ENCODE peak calls at places on chromosomes 5 and 9, in seven cellular contexts. One of them, this sample, is unnamed. For H3K4me1, the result is how much of the 10 kb centered on the place peaks cover.

GRCh38 chr5:145473032-145473642 is 362.0 kb downstream of the PRELID2 start:
- DNase-seq in stomach: no peak
- DNase-seq in breast epithelium: no peak
- DNase-seq in IMR-90: peak
- DNase-seq in body of pancreas: no peak
- DNase-seq in uterus: no peak
- DNase-seq in prostate gland: no peak
- DNase-seq in this sample: no peak

GRCh38 chr9:26260238-26260637 is 582.0 kb upstream of the TUSC1 start:
- DNase-seq in IMR-90: peak
- DNase-seq in uterus: no peak
- DNase-seq in breast epithelium: no peak
- DNase-seq in body of pancreas: no peak
- DNase-seq in prostate gland: no peak
- DNase-seq in stomach: no peak
- DNase-seq in this sample: no peak

GRCh38 chr9:129398901-129399300 is 220.8 kb upstream of the IER5L start:
- DNase-seq in uterus: peak
- DNase-seq in stomach: no peak
- DNase-seq in body of pancreas: no peak
- DNase-seq in breast epithelium: no peak
- DNase-seq in IMR-90: no peak
- DNase-seq in prostate gland: no peak
- DNase-seq in this sample: no peak

GRCh38 chr9:93587651-93588347 is 11.4 kb downstream of the PHF2 start:
- DNase-seq in body of pancreas: no peak
- DNase-seq in stomach: no peak
- DNase-seq in breast epithelium: peak
- DNase-seq in prostate gland: no peak
- DNase-seq in uterus: no peak
- DNase-seq in IMR-90: no peak
- DNase-seq in this sample: no peak

GRCh38 chr5:149902177-149902576 is 42.4 kb downstream of the PDE6A start:
- DNase-seq in body of pancreas: no peak
- DNase-seq in IMR-90: no peak
- DNase-seq in stomach: no peak
- DNase-seq in prostate gland: no peak
- DNase-seq in uterus: no peak
- DNase-seq in breast epithelium: no peak
- DNase-seq in this sample: no peak

GRCh38 chr9:115847245-115847644 is 306.3 kb upstream of the PAPPA start:
- DNase-seq in breast epithelium: no peak
- DNase-seq in stomach: no peak
- DNase-seq in body of pancreas: no peak
- DNase-seq in IMR-90: peak
- DNase-seq in prostate gland: no peak
- DNase-seq in uterus: no peak
- DNase-seq in this sample: no peak

GRCh38 chr9:89771205-89771604 is 166.4 kb downstream of the GADD45G start:
- DNase-seq in body of pancreas: no peak
- DNase-seq in prostate gland: no peak
- DNase-seq in stomach: no peak
- DNase-seq in uterus: no peak
- DNase-seq in IMR-90: no peak
- DNase-seq in breast epithelium: no peak
- DNase-seq in this sample: no peak

GRCh38 chr9:126861707-126862460 is 1.4 kb downstream of the ZBTB34 start:
- DNase-seq in breast epithelium: no peak
- DNase-seq in prostate gland: no peak
- DNase-seq in body of pancreas: no peak
- DNase-seq in stomach: no peak
- DNase-seq in IMR-90: peak
- DNase-seq in uterus: no peak
- DNase-seq in this sample: no peak

GRCh38 chr5:6545770-6546690 is 86.8 kb downstream of the NSUN2 start:
- DNase-seq in stomach: no peak
- DNase-seq in breast epithelium: peak
- DNase-seq in prostate gland: no peak
- DNase-seq in IMR-90: no peak
- DNase-seq in uterus: no peak
- DNase-seq in body of pancreas: no peak
- DNase-seq in this sample: peak

GRCh38 chr9:7103382-7104170 is 345.8 kb downstream of the KDM4C start:
- DNase-seq in prostate gland: no peak
- DNase-seq in breast epithelium: no peak
- DNase-seq in stomach: no peak
- DNase-seq in IMR-90: peak
- DNase-seq in uterus: no peak
- DNase-seq in body of pancreas: no peak
- DNase-seq in this sample: peak

GRCh38 chr5:134029156-134029555 is 24.4 kb upstream of the VDAC1 start:
- DNase-seq in prostate gland: no peak
- DNase-seq in IMR-90: peak
- DNase-seq in breast epithelium: no peak
- DNase-seq in stomach: no peak
- DNase-seq in uterus: no peak
- DNase-seq in body of pancreas: no peak
- DNase-seq in this sample: no peak

GRCh38 chr9:132020272-132020671 is 59.4 kb downstream of the MED27 start:
- DNase-seq in uterus: no peak
- DNase-seq in breast epithelium: no peak
- DNase-seq in prostate gland: no peak
- DNase-seq in stomach: no peak
- DNase-seq in IMR-90: no peak
- DNase-seq in body of pancreas: no peak
- DNase-seq in this sample: no peak

GRCh38 chr5:94832685-94833084 is 214.2 kb downstream of the SLF1 start:
- DNase-seq in uterus: no peak
- DNase-seq in prostate gland: no peak
- DNase-seq in stomach: no peak
- DNase-seq in breast epithelium: no peak
- DNase-seq in IMR-90: no peak
- DNase-seq in body of pancreas: no peak
- DNase-seq in this sample: no peak

GRCh38 chr5:455806-456205 is 12.8 kb downstream of the EXOC3 start:
- DNase-seq in uterus: peak
- DNase-seq in prostate gland: no peak
- DNase-seq in body of pancreas: no peak
- DNase-seq in stomach: no peak
- DNase-seq in IMR-90: no peak
- DNase-seq in breast epithelium: no peak
- DNase-seq in this sample: no peak

GRCh38 chr5:160213537-160213936 is 15.8 kb upstream of the FABP6 start:
- DNase-seq in breast epithelium: no peak
- DNase-seq in body of pancreas: no peak
- DNase-seq in uterus: no peak
- DNase-seq in IMR-90: peak
- DNase-seq in prostate gland: no peak
- DNase-seq in stomach: no peak
- DNase-seq in this sample: no peak

GRCh38 chr5:79641414-79641813 is 29.2 kb downstream of the TENT2 start:
- DNase-seq in uterus: no peak
- DNase-seq in stomach: no peak
- DNase-seq in prostate gland: no peak
- DNase-seq in body of pancreas: no peak
- DNase-seq in breast epithelium: no peak
- DNase-seq in IMR-90: no peak
- DNase-seq in this sample: no peak

GRCh38 chr9:32550046-32550608 is 2.0 kb upstream of the SMIM27 start:
- DNase-seq in prostate gland: no peak
- DNase-seq in IMR-90: peak
- DNase-seq in breast epithelium: no peak
- DNase-seq in uterus: no peak
- DNase-seq in stomach: no peak
- DNase-seq in body of pancreas: no peak
- DNase-seq in this sample: no peak

GRCh38 chr5:126403156-126403555 is 20.1 kb upstream of the GRAMD2B start:
- DNase-seq in uterus: no peak
- DNase-seq in stomach: no peak
- DNase-seq in IMR-90: no peak
- DNase-seq in prostate gland: no peak
- DNase-seq in body of pancreas: no peak
- DNase-seq in breast epithelium: no peak
- DNase-seq in this sample: no peak
- H3K27ac ChIP-seq in uterus: peak
- H3K27ac ChIP-seq in stomach: no peak
- H3K27ac ChIP-seq in IMR-90: no peak
- H3K27ac ChIP-seq in prostate gland: no peak
- H3K27ac ChIP-seq in body of pancreas: no peak
- H3K27ac ChIP-seq in breast epithelium: peak
- H3K27ac ChIP-seq in this sample: peak

GRCh38 chr5:163505475-163506457 is at the start of gene MAT2B:
- DNase-seq in prostate gland: peak
- DNase-seq in IMR-90: peak
- DNase-seq in uterus: peak
- DNase-seq in breast epithelium: peak
- DNase-seq in body of pancreas: peak
- DNase-seq in stomach: peak
- DNase-seq in this sample: peak

GRCh38 chr5:163506726-163507125 is 1.3 kb downstream of the MAT2B start:
- DNase-seq in stomach: no peak
- DNase-seq in body of pancreas: no peak
- DNase-seq in breast epithelium: no peak
- DNase-seq in prostate gland: no peak
- DNase-seq in IMR-90: peak
- DNase-seq in uterus: no peak
- DNase-seq in this sample: no peak

GRCh38 chr5:163508753-163509152 is 3.3 kb downstream of the MAT2B start:
- DNase-seq in prostate gland: no peak
- DNase-seq in IMR-90: no peak
- DNase-seq in body of pancreas: no peak
- DNase-seq in stomach: no peak
- DNase-seq in breast epithelium: no peak
- DNase-seq in uterus: no peak
- DNase-seq in this sample: no peak

GRCh38 chr5:163505049-163505474 is 357 bp upstream of the MAT2B start:
- DNase-seq in IMR-90: no peak
- DNase-seq in uterus: no peak
- DNase-seq in prostate gland: no peak
- DNase-seq in breast epithelium: no peak
- DNase-seq in body of pancreas: no peak
- DNase-seq in stomach: no peak
- DNase-seq in this sample: no peak

DNA sequence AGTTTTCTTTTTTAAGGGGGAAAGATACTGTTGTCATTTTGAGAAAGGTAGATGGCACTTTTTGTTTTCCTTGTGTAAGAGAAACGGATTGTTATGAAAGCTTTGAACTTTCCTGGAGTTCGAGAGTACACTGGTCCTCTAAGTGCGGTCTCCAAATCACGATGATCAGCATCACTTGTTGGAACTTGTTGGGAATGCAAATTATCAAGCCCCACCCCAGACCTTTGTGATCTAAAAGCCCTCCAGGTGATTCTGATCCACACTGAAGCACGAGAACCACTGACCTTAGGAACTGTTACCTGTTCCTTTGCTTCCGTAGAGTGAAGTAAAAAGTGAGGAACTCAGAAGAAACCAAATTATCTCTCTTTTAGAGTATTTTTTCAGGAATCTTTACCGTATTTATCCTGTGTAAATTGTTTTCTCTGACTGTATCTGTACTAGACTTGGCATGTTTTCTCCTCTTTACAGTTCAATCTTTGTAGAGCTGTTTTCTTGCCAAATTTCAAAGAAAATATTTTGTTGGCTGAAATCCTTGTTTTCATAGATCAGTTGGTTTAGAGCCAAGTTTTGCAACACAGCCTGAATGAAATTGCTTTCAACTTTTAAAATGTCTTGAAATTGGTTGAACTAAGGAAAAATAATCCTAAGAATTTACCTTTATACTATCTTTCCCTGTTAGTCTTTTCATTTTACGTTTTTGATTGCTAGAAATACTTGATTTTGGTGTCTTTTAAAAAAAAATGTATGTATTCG is 4.0 kb downstream of the MAT2B start:
- DNase-seq in prostate gland: peak
- DNase-seq in stomach: peak
- DNase-seq in uterus: no peak
- DNase-seq in body of pancreas: no peak
- DNase-seq in breast epithelium: peak
- DNase-seq in IMR-90: peak
- DNase-seq in this sample: peak
- H3K4me1 ChIP-seq in prostate gland: under half
- H3K4me1 ChIP-seq in stomach: under half
- H3K4me1 ChIP-seq in uterus: under half
- H3K4me1 ChIP-seq in body of pancreas: under half
- H3K4me1 ChIP-seq in breast epithelium: under half
- H3K4me1 ChIP-seq in IMR-90: under half
- H3K4me1 ChIP-seq in this sample: half or more

GRCh38 chr9:98255578-98256296 is at the start of gene TBC1D2:
- DNase-seq in uterus: peak
- DNase-seq in breast epithelium: peak
- DNase-seq in body of pancreas: peak
- DNase-seq in prostate gland: peak
- DNase-seq in stomach: peak
- DNase-seq in IMR-90: peak
- DNase-seq in this sample: peak
- TF ChIP-seq POLR2A in uterus: peak
- TF ChIP-seq POLR2A in breast epithelium: no peak
- TF ChIP-seq POLR2A in body of pancreas: peak
- TF ChIP-seq POLR2A in prostate gland: peak
- TF ChIP-seq POLR2A in stomach: no peak
- TF ChIP-seq POLR2A in IMR-90: no peak
- TF ChIP-seq POLR2A in this sample: peak

GRCh38 chr9:77418226-77418625 is 229.9 kb downstream of the GNA14 start:
- DNase-seq in prostate gland: no peak
- DNase-seq in IMR-90: no peak
- DNase-seq in breast epithelium: no peak
- DNase-seq in stomach: no peak
- DNase-seq in body of pancreas: no peak
- DNase-seq in uterus: no peak
- DNase-seq in this sample: no peak

GRCh38 chr9:77420641-77421040 is 227.5 kb downstream of the GNA14 start:
- DNase-seq in uterus: no peak
- DNase-seq in body of pancreas: no peak
- DNase-seq in prostate gland: no peak
- DNase-seq in stomach: no peak
- DNase-seq in IMR-90: no peak
- DNase-seq in breast epithelium: no peak
- DNase-seq in this sample: no peak

GRCh38 chr9:77422969-77423368 is 225.2 kb downstream of the GNA14 start:
- DNase-seq in body of pancreas: no peak
- DNase-seq in breast epithelium: no peak
- DNase-seq in IMR-90: no peak
- DNase-seq in prostate gland: no peak
- DNase-seq in uterus: no peak
- DNase-seq in stomach: no peak
- DNase-seq in this sample: no peak

GRCh38 chr9:77421506-77422265 is 226.4 kb downstream of the GNA14 start:
- DNase-seq in IMR-90: peak
- DNase-seq in prostate gland: no peak
- DNase-seq in breast epithelium: no peak
- DNase-seq in stomach: no peak
- DNase-seq in body of pancreas: no peak
- DNase-seq in uterus: no peak
- DNase-seq in this sample: no peak

DNA sequence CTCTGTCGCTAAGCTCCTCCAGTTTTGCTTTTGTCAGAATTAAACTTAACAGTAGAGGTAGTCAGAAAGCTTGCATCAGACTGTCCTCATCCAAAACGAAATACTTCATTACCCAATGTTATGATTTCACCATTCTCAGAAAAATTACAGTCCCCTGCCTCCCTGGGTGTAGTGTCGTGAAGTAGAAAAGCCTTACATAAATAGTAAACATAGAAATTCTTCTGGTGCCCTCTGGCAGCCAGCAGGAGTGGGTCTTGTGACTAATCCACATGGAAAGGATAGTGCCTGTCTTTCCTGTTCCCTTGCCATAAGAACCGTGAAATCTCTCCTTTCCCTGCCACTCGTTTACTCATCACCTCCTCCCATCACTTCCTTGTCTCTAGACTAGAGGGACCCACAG is 230.6 kb downstream of the GNA14 start:
- DNase-seq in uterus: no peak
- DNase-seq in breast epithelium: no peak
- DNase-seq in prostate gland: no peak
- DNase-seq in body of pancreas: no peak
- DNase-seq in stomach: no peak
- DNase-seq in IMR-90: peak
- DNase-seq in this sample: no peak
- H3K27ac ChIP-seq in uterus: no peak
- H3K27ac ChIP-seq in breast epithelium: no peak
- H3K27ac ChIP-seq in prostate gland: no peak
- H3K27ac ChIP-seq in body of pancreas: no peak
- H3K27ac ChIP-seq in stomach: no peak
- H3K27ac ChIP-seq in IMR-90: peak
- H3K27ac ChIP-seq in this sample: no peak

This sample was measured in gastrocnemius medialis.